ENCODE peak calls at places on chromosomes 16 and 17, in eight cellular contexts. One of them, this sample, is unnamed.
A peak's percentile ranks its signal among the peaks of the same experiment; 100 is the strongest.

GRCh38 chr17:40632206-40632605 is 15.4 kb downstream of the SMARCE1 start:
- ATAC-seq in CD8-positive, alpha-beta T cell: no peak
- ATAC-seq in HCT116: no peak
- ATAC-seq in lower lobe of right lung: no peak
- ATAC-seq in activated CD8-positive, alpha-beta T cell treated with anti-CD3 and anti-CD28 coated beads for 36 hours: no peak
- ATAC-seq in natural killer cell: no peak
- ATAC-seq in upper lobe of right lung: no peak
- ATAC-seq in foreskin keratinocyte: no peak
- ATAC-seq in this sample: peak; percentile 25

GRCh38 chr17:68585643-68586042 is 15.5 kb downstream of the FAM20A start:
- ATAC-seq in CD8-positive, alpha-beta T cell: no peak
- ATAC-seq in HCT116: peak; percentile 17
- ATAC-seq in lower lobe of right lung: no peak
- ATAC-seq in activated CD8-positive, alpha-beta T cell treated with anti-CD3 and anti-CD28 coated beads for 36 hours: no peak
- ATAC-seq in natural killer cell: no peak
- ATAC-seq in upper lobe of right lung: no peak
- ATAC-seq in foreskin keratinocyte: peak; percentile 65
- ATAC-seq in this sample: no peak

GRCh38 chr17:49730078-49730786 is 22.5 kb upstream of the SLC35B1 start:
- ATAC-seq in CD8-positive, alpha-beta T cell: no peak
- ATAC-seq in HCT116: no peak
- ATAC-seq in lower lobe of right lung: peak; percentile 87
- ATAC-seq in activated CD8-positive, alpha-beta T cell treated with anti-CD3 and anti-CD28 coated beads for 36 hours: no peak
- ATAC-seq in natural killer cell: no peak
- ATAC-seq in upper lobe of right lung: peak; percentile 76
- ATAC-seq in foreskin keratinocyte: no peak
- ATAC-seq in this sample: peak; percentile 94

GRCh38 chr16:88993006-88993787 is 16.2 kb upstream of the CBFA2T3 start:
- ATAC-seq in CD8-positive, alpha-beta T cell: no peak
- ATAC-seq in HCT116: peak; percentile 44
- ATAC-seq in lower lobe of right lung: peak; percentile 6
- ATAC-seq in activated CD8-positive, alpha-beta T cell treated with anti-CD3 and anti-CD28 coated beads for 36 hours: peak; percentile 37
- ATAC-seq in natural killer cell: no peak
- ATAC-seq in upper lobe of right lung: no peak
- ATAC-seq in foreskin keratinocyte: no peak
- ATAC-seq in this sample: peak; percentile 42

GRCh38 chr17:66789961-66790421 is 44.9 kb upstream of the CACNG5 start:
- ATAC-seq in CD8-positive, alpha-beta T cell: no peak
- ATAC-seq in HCT116: no peak
- ATAC-seq in lower lobe of right lung: no peak
- ATAC-seq in activated CD8-positive, alpha-beta T cell treated with anti-CD3 and anti-CD28 coated beads for 36 hours: no peak
- ATAC-seq in natural killer cell: no peak
- ATAC-seq in upper lobe of right lung: no peak
- ATAC-seq in foreskin keratinocyte: no peak
- ATAC-seq in this sample: no peak

GRCh38 chr17:75812096-75813001 is 27.7 kb downstream of the UNK start:
- ATAC-seq in CD8-positive, alpha-beta T cell: no peak
- ATAC-seq in HCT116: no peak
- ATAC-seq in lower lobe of right lung: no peak
- ATAC-seq in activated CD8-positive, alpha-beta T cell treated with anti-CD3 and anti-CD28 coated beads for 36 hours: no peak
- ATAC-seq in natural killer cell: no peak
- ATAC-seq in upper lobe of right lung: no peak
- ATAC-seq in foreskin keratinocyte: no peak
- ATAC-seq in this sample: no peak

GRCh38 chr17:75262112-75262606 is 480 bp downstream of the MRPS7 start:
- ATAC-seq in CD8-positive, alpha-beta T cell: no peak
- ATAC-seq in HCT116: peak; percentile 28
- ATAC-seq in lower lobe of right lung: peak; percentile 31
- ATAC-seq in activated CD8-positive, alpha-beta T cell treated with anti-CD3 and anti-CD28 coated beads for 36 hours: no peak
- ATAC-seq in natural killer cell: no peak
- ATAC-seq in upper lobe of right lung: peak; percentile 7
- ATAC-seq in foreskin keratinocyte: peak; percentile 5
- ATAC-seq in this sample: peak; percentile 37

GRCh38 chr16:22116095-22116700 is 23.9 kb downstream of the VWA3A start:
- ATAC-seq in CD8-positive, alpha-beta T cell: no peak
- ATAC-seq in HCT116: no peak
- ATAC-seq in lower lobe of right lung: no peak
- ATAC-seq in activated CD8-positive, alpha-beta T cell treated with anti-CD3 and anti-CD28 coated beads for 36 hours: no peak
- ATAC-seq in natural killer cell: no peak
- ATAC-seq in upper lobe of right lung: no peak
- ATAC-seq in foreskin keratinocyte: no peak
- ATAC-seq in this sample: no peak

GRCh38 chr16:3520861-3521260 is 20.1 kb downstream of the CLUAP1 start:
- ATAC-seq in CD8-positive, alpha-beta T cell: no peak
- ATAC-seq in HCT116: no peak
- ATAC-seq in lower lobe of right lung: no peak
- ATAC-seq in activated CD8-positive, alpha-beta T cell treated with anti-CD3 and anti-CD28 coated beads for 36 hours: no peak
- ATAC-seq in natural killer cell: no peak
- ATAC-seq in upper lobe of right lung: no peak
- ATAC-seq in foreskin keratinocyte: no peak
- ATAC-seq in this sample: peak; percentile 60

GRCh38 chr17:12389421-12389820 is 276.3 kb upstream of the MYOCD start:
- ATAC-seq in CD8-positive, alpha-beta T cell: no peak
- ATAC-seq in HCT116: no peak
- ATAC-seq in lower lobe of right lung: no peak
- ATAC-seq in activated CD8-positive, alpha-beta T cell treated with anti-CD3 and anti-CD28 coated beads for 36 hours: no peak
- ATAC-seq in natural killer cell: no peak
- ATAC-seq in upper lobe of right lung: no peak
- ATAC-seq in foreskin keratinocyte: no peak
- ATAC-seq in this sample: no peak

GRCh38 chr17:80577876-80578275 is 33.2 kb downstream of the RPTOR start:
- ATAC-seq in CD8-positive, alpha-beta T cell: no peak
- ATAC-seq in HCT116: no peak
- ATAC-seq in lower lobe of right lung: no peak
- ATAC-seq in activated CD8-positive, alpha-beta T cell treated with anti-CD3 and anti-CD28 coated beads for 36 hours: no peak
- ATAC-seq in natural killer cell: no peak
- ATAC-seq in upper lobe of right lung: no peak
- ATAC-seq in foreskin keratinocyte: no peak
- ATAC-seq in this sample: no peak

GRCh38 chr17:27989046-27989445 is 53.4 kb upstream of the NLK start:
- ATAC-seq in CD8-positive, alpha-beta T cell: no peak
- ATAC-seq in HCT116: no peak
- ATAC-seq in lower lobe of right lung: no peak
- ATAC-seq in activated CD8-positive, alpha-beta T cell treated with anti-CD3 and anti-CD28 coated beads for 36 hours: no peak
- ATAC-seq in natural killer cell: no peak
- ATAC-seq in upper lobe of right lung: no peak
- ATAC-seq in foreskin keratinocyte: peak; percentile 31
- ATAC-seq in this sample: no peak

GRCh38 chr17:76641501-76641900 is 2.1 kb downstream of the ST6GALNAC1 start:
- ATAC-seq in CD8-positive, alpha-beta T cell: no peak
- ATAC-seq in HCT116: peak; percentile 65
- ATAC-seq in lower lobe of right lung: peak; percentile 76
- ATAC-seq in activated CD8-positive, alpha-beta T cell treated with anti-CD3 and anti-CD28 coated beads for 36 hours: no peak
- ATAC-seq in natural killer cell: no peak
- ATAC-seq in upper lobe of right lung: peak; percentile 76
- ATAC-seq in foreskin keratinocyte: no peak
- ATAC-seq in this sample: no peak

DNA sequence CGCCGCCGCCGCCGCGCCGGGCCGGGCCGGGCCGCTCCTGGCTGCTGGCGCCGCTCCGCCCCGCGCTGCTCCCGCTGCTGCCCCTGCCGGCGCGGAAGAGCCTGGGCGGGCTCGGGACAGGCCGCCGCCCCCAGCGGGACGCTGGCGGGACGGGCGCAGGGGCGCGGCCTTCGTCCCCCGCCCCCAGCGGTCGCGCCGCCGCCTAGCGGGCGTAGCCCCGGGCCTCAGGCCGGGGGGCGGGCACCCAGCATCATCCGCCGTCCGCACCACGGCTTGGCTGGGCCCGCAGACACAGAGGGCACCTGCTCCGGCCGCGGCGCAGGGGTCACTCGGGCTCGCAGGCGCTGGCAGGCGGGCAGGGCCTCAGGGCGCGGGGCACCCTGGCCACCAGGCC is at the start of gene AMFR:
- ATAC-seq in CD8-positive, alpha-beta T cell: peak; percentile 93
- ATAC-seq in HCT116: peak; percentile 96
- ATAC-seq in lower lobe of right lung: peak; percentile 98
- ATAC-seq in activated CD8-positive, alpha-beta T cell treated with anti-CD3 and anti-CD28 coated beads for 36 hours: peak; percentile 98
- ATAC-seq in natural killer cell: peak; percentile 94
- ATAC-seq in upper lobe of right lung: peak; percentile 98
- ATAC-seq in foreskin keratinocyte: peak; percentile 96
- ATAC-seq in this sample: peak; percentile 99
- TF ChIP-seq CTCF in CD8-positive, alpha-beta T cell: peak; percentile 45
- TF ChIP-seq CTCF in HCT116: peak; percentile 33
- TF ChIP-seq CTCF in lower lobe of right lung: peak; percentile 41
- TF ChIP-seq CTCF in activated CD8-positive, alpha-beta T cell treated with anti-CD3 and anti-CD28 coated beads for 36 hours: peak; percentile 58
- TF ChIP-seq CTCF in natural killer cell: peak; percentile 40
- TF ChIP-seq CTCF in upper lobe of right lung: peak; percentile 31
- TF ChIP-seq CTCF in foreskin keratinocyte: peak; percentile 56
- TF ChIP-seq CTCF in this sample: peak; percentile 63

GRCh38 chr16:61936522-61936921 is 99.7 kb downstream of the CDH8 start:
- ATAC-seq in CD8-positive, alpha-beta T cell: no peak
- ATAC-seq in HCT116: no peak
- ATAC-seq in lower lobe of right lung: no peak
- ATAC-seq in activated CD8-positive, alpha-beta T cell treated with anti-CD3 and anti-CD28 coated beads for 36 hours: no peak
- ATAC-seq in natural killer cell: no peak
- ATAC-seq in upper lobe of right lung: no peak
- ATAC-seq in foreskin keratinocyte: no peak
- ATAC-seq in this sample: no peak
- TF ChIP-seq CTCF in CD8-positive, alpha-beta T cell: no peak
- TF ChIP-seq CTCF in HCT116: peak; percentile 13
- TF ChIP-seq CTCF in lower lobe of right lung: no peak
- TF ChIP-seq CTCF in activated CD8-positive, alpha-beta T cell treated with anti-CD3 and anti-CD28 coated beads for 36 hours: no peak
- TF ChIP-seq CTCF in natural killer cell: no peak
- TF ChIP-seq CTCF in upper lobe of right lung: no peak
- TF ChIP-seq CTCF in foreskin keratinocyte: peak; percentile 24
- TF ChIP-seq CTCF in this sample: no peak

GRCh38 chr16:20262248-20262647 is 65.1 kb downstream of the GP2 start:
- ATAC-seq in CD8-positive, alpha-beta T cell: no peak
- ATAC-seq in HCT116: no peak
- ATAC-seq in lower lobe of right lung: no peak
- ATAC-seq in activated CD8-positive, alpha-beta T cell treated with anti-CD3 and anti-CD28 coated beads for 36 hours: no peak
- ATAC-seq in natural killer cell: no peak
- ATAC-seq in upper lobe of right lung: no peak
- ATAC-seq in foreskin keratinocyte: no peak
- ATAC-seq in this sample: no peak

GRCh38 chr16:20259549-20259948 is 67.8 kb downstream of the GP2 start:
- ATAC-seq in CD8-positive, alpha-beta T cell: no peak
- ATAC-seq in HCT116: no peak
- ATAC-seq in lower lobe of right lung: no peak
- ATAC-seq in activated CD8-positive, alpha-beta T cell treated with anti-CD3 and anti-CD28 coated beads for 36 hours: no peak
- ATAC-seq in natural killer cell: no peak
- ATAC-seq in upper lobe of right lung: no peak
- ATAC-seq in foreskin keratinocyte: no peak
- ATAC-seq in this sample: no peak

GRCh38 chr16:20257234-20257633 is 70.1 kb downstream of the GP2 start:
- ATAC-seq in CD8-positive, alpha-beta T cell: no peak
- ATAC-seq in HCT116: no peak
- ATAC-seq in lower lobe of right lung: no peak
- ATAC-seq in activated CD8-positive, alpha-beta T cell treated with anti-CD3 and anti-CD28 coated beads for 36 hours: no peak
- ATAC-seq in natural killer cell: no peak
- ATAC-seq in upper lobe of right lung: no peak
- ATAC-seq in foreskin keratinocyte: no peak
- ATAC-seq in this sample: no peak

GRCh38 chr16:20263138-20263855 is 64.0 kb downstream of the GP2 start:
- ATAC-seq in CD8-positive, alpha-beta T cell: no peak
- ATAC-seq in HCT116: no peak
- ATAC-seq in lower lobe of right lung: no peak
- ATAC-seq in activated CD8-positive, alpha-beta T cell treated with anti-CD3 and anti-CD28 coated beads for 36 hours: no peak
- ATAC-seq in natural killer cell: no peak
- ATAC-seq in upper lobe of right lung: no peak
- ATAC-seq in foreskin keratinocyte: no peak
- ATAC-seq in this sample: no peak

DNA sequence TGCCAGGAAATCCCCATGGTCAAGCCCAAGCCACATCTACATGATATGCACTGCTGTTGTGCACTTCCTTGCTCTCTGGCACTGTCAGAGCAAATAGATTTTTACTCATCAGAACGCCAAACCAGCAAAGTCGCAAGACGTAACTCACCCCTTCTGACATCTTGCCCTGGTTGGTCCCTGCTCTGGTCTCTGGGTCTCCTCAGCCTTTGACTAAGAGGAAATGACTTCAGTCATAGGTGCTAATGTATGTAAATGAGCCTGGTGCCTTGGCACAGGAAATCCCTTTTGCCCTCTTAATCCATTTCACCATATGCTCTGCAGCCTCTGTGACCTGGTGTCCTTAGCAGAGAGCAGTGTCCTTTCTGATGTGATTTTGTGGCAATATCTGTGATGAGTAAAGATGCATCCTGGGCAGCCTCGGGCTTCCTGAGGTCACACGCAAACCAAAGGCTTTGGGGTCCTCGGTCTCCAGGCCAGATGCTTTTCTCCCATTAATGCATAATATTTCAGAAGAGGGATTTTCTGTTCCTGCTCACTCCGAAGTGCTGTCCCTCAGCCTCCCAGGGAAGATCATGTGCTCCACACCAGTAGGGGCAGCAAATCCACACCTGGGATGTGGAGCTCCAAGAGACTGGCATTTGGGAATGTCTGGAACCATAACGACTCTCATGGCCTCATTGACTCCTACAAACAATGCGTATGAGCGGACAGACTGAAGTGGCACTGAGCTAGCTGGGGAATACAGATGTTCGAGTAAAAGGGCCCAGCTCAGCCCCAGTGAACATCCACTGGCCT is 66.9 kb downstream of the GP2 start:
- ATAC-seq in CD8-positive, alpha-beta T cell: no peak
- ATAC-seq in HCT116: no peak
- ATAC-seq in lower lobe of right lung: no peak
- ATAC-seq in activated CD8-positive, alpha-beta T cell treated with anti-CD3 and anti-CD28 coated beads for 36 hours: no peak
- ATAC-seq in natural killer cell: no peak
- ATAC-seq in upper lobe of right lung: no peak
- ATAC-seq in foreskin keratinocyte: no peak
- ATAC-seq in this sample: no peak
- TF ChIP-seq CTCF in CD8-positive, alpha-beta T cell: no peak
- TF ChIP-seq CTCF in HCT116: peak; percentile 19
- TF ChIP-seq CTCF in lower lobe of right lung: no peak
- TF ChIP-seq CTCF in activated CD8-positive, alpha-beta T cell treated with anti-CD3 and anti-CD28 coated beads for 36 hours: no peak
- TF ChIP-seq CTCF in natural killer cell: no peak
- TF ChIP-seq CTCF in upper lobe of right lung: no peak
- TF ChIP-seq CTCF in foreskin keratinocyte: no peak
- TF ChIP-seq CTCF in this sample: no peak

DNA sequence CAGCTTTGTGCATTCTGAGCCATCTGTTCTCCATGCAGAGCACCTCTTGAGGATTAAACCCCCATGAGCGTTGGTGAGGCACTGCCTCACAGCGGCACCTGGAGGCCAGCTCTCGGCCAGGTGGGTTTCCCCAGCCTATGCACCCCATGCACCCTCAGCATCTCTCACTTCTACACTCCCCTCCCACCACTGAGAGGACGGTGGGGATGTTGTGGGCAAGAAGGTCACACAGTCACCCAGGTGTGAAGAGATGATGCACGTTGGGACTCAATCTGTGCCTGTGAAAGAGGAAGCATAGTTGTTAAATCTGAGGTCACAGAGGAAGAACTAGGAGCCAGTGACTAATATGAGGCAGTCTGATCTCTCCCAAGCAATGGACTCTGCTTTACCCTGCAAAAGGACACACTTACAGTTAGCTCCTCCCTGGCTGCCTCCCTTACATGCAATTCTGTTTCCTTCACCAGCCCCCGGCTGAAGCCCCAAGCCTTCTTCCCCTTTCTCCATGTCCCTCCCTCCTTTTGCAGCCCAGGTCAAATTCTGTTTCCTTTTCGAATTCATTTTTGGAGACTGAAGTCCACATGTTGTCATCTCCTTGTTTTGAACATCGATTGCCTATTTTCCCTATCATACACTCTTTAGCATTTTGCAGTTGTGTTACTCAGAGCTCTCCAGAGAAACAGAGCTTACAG is 58.5 kb downstream of the HS3ST3B1 start:
- ATAC-seq in CD8-positive, alpha-beta T cell: peak; percentile 91
- ATAC-seq in HCT116: no peak
- ATAC-seq in lower lobe of right lung: peak; percentile 89
- ATAC-seq in activated CD8-positive, alpha-beta T cell treated with anti-CD3 and anti-CD28 coated beads for 36 hours: peak; percentile 99
- ATAC-seq in natural killer cell: peak; percentile 91
- ATAC-seq in upper lobe of right lung: peak; percentile 87
- ATAC-seq in foreskin keratinocyte: no peak
- ATAC-seq in this sample: no peak
- TF ChIP-seq CTCF in CD8-positive, alpha-beta T cell: no peak
- TF ChIP-seq CTCF in HCT116: no peak
- TF ChIP-seq CTCF in lower lobe of right lung: no peak
- TF ChIP-seq CTCF in activated CD8-positive, alpha-beta T cell treated with anti-CD3 and anti-CD28 coated beads for 36 hours: no peak
- TF ChIP-seq CTCF in natural killer cell: no peak
- TF ChIP-seq CTCF in upper lobe of right lung: no peak
- TF ChIP-seq CTCF in foreskin keratinocyte: no peak
- TF ChIP-seq CTCF in this sample: no peak

GRCh38 chr17:7108981-7109380 is 5.6 kb downstream of the ASGR2 start:
- ATAC-seq in CD8-positive, alpha-beta T cell: no peak
- ATAC-seq in HCT116: no peak
- ATAC-seq in lower lobe of right lung: no peak
- ATAC-seq in activated CD8-positive, alpha-beta T cell treated with anti-CD3 and anti-CD28 coated beads for 36 hours: no peak
- ATAC-seq in natural killer cell: no peak
- ATAC-seq in upper lobe of right lung: no peak
- ATAC-seq in foreskin keratinocyte: no peak
- ATAC-seq in this sample: no peak
- TF ChIP-seq CTCF in CD8-positive, alpha-beta T cell: no peak
- TF ChIP-seq CTCF in HCT116: no peak
- TF ChIP-seq CTCF in lower lobe of right lung: no peak
- TF ChIP-seq CTCF in activated CD8-positive, alpha-beta T cell treated with anti-CD3 and anti-CD28 coated beads for 36 hours: no peak
- TF ChIP-seq CTCF in natural killer cell: no peak
- TF ChIP-seq CTCF in upper lobe of right lung: no peak
- TF ChIP-seq CTCF in foreskin keratinocyte: no peak
- TF ChIP-seq CTCF in this sample: no peak

This sample was measured in gastroesophageal sphincter.